ENCODE peak calls at places on chromosomes 16 and 17, in nine cellular contexts. N is activated B cell treated with CpG ODN at 0.5 μM for 24 hours; A is T-helper 17 cell; U is activated T-helper 1 cell treated with anti-CD3 and anti-CD28 coated beads, Interleukin-2, amount 50 U/mL, for 16 hours; Y is NCI-H2081; T is GM04504; W is transverse colon; G is SHP77; J is H54. L is an unnamed sample.
A peak's percentile ranks its signal among the peaks of the same experiment; 100 is the strongest.

GRCh38 chr16:53744449-53744848 is 40.5 kb downstream of the FTO start:
- DNase-seq in U (no peak), Y (no peak), A (no peak), T (no peak), J (no peak), N (no peak), G (no peak), W (no peak), L (peak; percentile 22)

GRCh38 chr17:70855401-70856054 is 686.2 kb downstream of the KCNJ2 start:
- DNase-seq in Y (peak; percentile 71), J (no peak), A (no peak), G (no peak), W (no peak), T (no peak), U (no peak), N (no peak), L (no peak)

GRCh38 chr16:82681592-82681991 is 54.8 kb downstream of the CDH13 start:
- DNase-seq in A (no peak), G (no peak), J (no peak), N (no peak), U (no peak), W (no peak), T (no peak), Y (peak; percentile 1), L (no peak)

GRCh38 chr16:12998376-12999085 is 97.1 kb downstream of the SHISA9 start:
- DNase-seq in G (no peak), W (no peak), A (no peak), U (no peak), T (no peak), Y (no peak), N (no peak), J (no peak), L (no peak)

GRCh38 chr16:83818276-83818675 is 10.5 kb downstream of the HSBP1 start:
- DNase-seq in U (no peak), N (no peak), J (no peak), W (no peak), T (no peak), Y (no peak), G (no peak), A (no peak), L (no peak)

GRCh38 chr17:80291260-80291659 is 30.6 kb downstream of the RNF213 start:
- DNase-seq in J (no peak), A (no peak), U (no peak), W (no peak), G (no peak), N (no peak), Y (no peak), T (no peak), L (no peak)

GRCh38 chr16:49351119-49351518 is 22.5 kb upstream of the C16orf78 start:
- DNase-seq in T (no peak), W (no peak), U (no peak), A (no peak), Y (no peak), G (no peak), J (no peak), N (no peak), L (no peak)

GRCh38 chr16:4081577-4082021 is 34.6 kb downstream of the ADCY9 start:
- DNase-seq in A (no peak), G (no peak), W (no peak), U (no peak), J (no peak), Y (no peak), N (no peak), T (no peak), L (no peak)

GRCh38 chr17:75096082-75096625 is 8.4 kb downstream of the SLC16A5 start:
- DNase-seq in T (peak; percentile 39), Y (no peak), A (no peak), N (no peak), W (peak; percentile 88), G (peak; percentile 58), U (no peak), J (peak; percentile 95), L (peak; percentile 89)

GRCh38 chr16:55572439-55572838 is 6.0 kb downstream of the CAPNS2 start:
- DNase-seq in U (no peak), T (no peak), W (no peak), A (no peak), G (no peak), Y (no peak), J (no peak), N (no peak), L (no peak)

L was measured in PC-9.